ENCODE peak calls at places on chromosomes 7 and 10, in six cellular contexts. S, O, R, A, B and T are unnamed samples. For H3K27me3, the result is how much of the 10 kb centered on the place peaks cover.

GRCh38 chr10:49168821-49169495 is 19.2 kb downstream of the TMEM273 start:
- DNase-seq in S (no peak), O (peak), R (no peak), A (no peak), B (no peak), T (no peak)

GRCh38 chr10:17713133-17713532 is 38.9 kb upstream of the TMEM236 start:
- DNase-seq in S (no peak), O (no peak), R (peak), A (no peak), B (no peak), T (no peak)

GRCh38 chr7:51847461-51848134 is 531.0 kb upstream of the COBL start:
- DNase-seq in S (no peak), O (no peak), R (peak), A (peak), B (no peak), T (peak)

GRCh38 chr10:70771311-70772194 is 13.6 kb downstream of the TBATA start:
- DNase-seq in S (no peak), O (no peak), R (no peak), A (no peak), B (no peak), T (no peak)

GRCh38 chr7:7667187-7667586 is 26.6 kb downstream of the UMAD1 start:
- DNase-seq in S (no peak), O (no peak), R (no peak), A (no peak), B (no peak), T (no peak)

GRCh38 chr7:131106681-131107342 is 220.9 kb upstream of the MKLN1 start:
- DNase-seq in S (no peak), O (no peak), R (peak), A (peak), B (no peak), T (peak)

GRCh38 chr7:29431686-29432085 is 131.9 kb upstream of the PRR15 start:
- DNase-seq in S (no peak), O (no peak), R (no peak), A (no peak), B (no peak), T (no peak)

GRCh38 chr7:4789194-4790077 is 14.0 kb downstream of the AP5Z1 start:
- DNase-seq in S (no peak), O (no peak), R (no peak), A (no peak), B (no peak), T (no peak)

GRCh38 chr7:137539111-137539715 is 195.7 kb upstream of the PTN start:
- DNase-seq in S (no peak), O (peak), R (no peak), A (no peak), B (peak), T (no peak)

DNA sequence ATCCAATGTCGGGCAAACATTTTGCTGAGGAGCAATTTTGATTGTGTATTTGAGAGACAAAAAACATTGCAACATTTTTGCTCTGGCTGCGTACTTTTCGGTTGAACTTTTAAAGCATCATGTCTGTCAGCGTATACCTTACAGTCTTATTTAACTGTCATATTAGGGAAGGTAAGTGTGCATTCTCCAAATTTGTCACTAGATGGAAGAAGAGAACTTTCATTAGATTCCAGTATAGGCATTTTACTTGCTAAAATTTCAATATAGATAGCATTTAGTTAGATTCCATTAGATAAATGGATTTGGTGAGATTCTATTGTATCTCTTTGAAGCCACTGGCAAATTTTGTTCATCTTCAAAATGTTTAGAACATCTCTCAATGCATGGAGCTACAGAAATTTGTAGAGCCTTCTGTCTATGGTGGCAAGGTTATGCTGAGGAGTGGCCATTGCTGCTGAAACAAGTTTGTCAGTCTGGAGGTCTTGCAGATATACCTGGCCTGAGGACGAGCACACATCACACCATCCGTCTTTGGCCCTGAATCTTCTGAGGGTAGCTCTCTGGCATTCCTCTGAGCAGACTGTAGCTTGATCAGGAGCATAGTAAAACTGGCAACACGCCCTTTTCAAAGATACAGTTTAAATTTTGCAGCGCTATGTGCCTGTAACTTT is 437.5 kb upstream of the MBL2 start:
- DNase-seq in S (no peak), O (peak), R (no peak), A (peak), B (peak), T (peak)
- H2BK120ac ChIP-seq in S (no peak), O (no peak), R (no peak), A (no peak), B (no peak), T (peak)

GRCh38 chr10:89468625-89469024 is 54.3 kb downstream of the IFIT5 start:
- DNase-seq in S (no peak), O (no peak), R (no peak), A (no peak), B (no peak), T (no peak)
- H3K27me3 ChIP-seq in S (under half), O (under half), R (under half), A (under half), B (under half), T (under half)

GRCh38 chr10:98599032-98599610 is 152.4 kb upstream of the HPS1 start:
- DNase-seq in S (no peak), O (no peak), R (no peak), A (no peak), B (no peak), T (no peak)
- H3K18ac ChIP-seq in S (no peak), O (no peak), R (no peak), A (no peak), B (no peak), T (no peak)

GRCh38 chr10:103193107-103193819 is at the start of gene NT5C2:
- DNase-seq in S (peak), O (peak), R (peak), A (peak), B (peak), T (peak)
- H2BK120ac ChIP-seq in S (peak), O (peak), R (no peak), A (peak), B (peak), T (peak)